ENCODE peak calls at places on chromosomes 5 and 9, in seven cellular contexts. I is SHP77 treated with DMSO at 0.1 percent for 48 hours; Q is chondrocyte; C is pulmonary artery endothelial cell; S is stimulated activated CD4-positive, alpha-beta T cell treated with anti-CD3 and anti-CD28 coated beads, Interleukin-4, amount 100 ng/mL, for 24 hours; P is amygdala; X is epithelial cell of proximal tubule. G is an unnamed sample.

GRCh38 chr9:6268830-6269397 is 53.3 kb downstream of the IL33 start:
- DNase-seq in I (no peak), Q (no peak), C (no peak), S (no peak), P (no peak), X (no peak), G (no peak)

GRCh38 chr5:133896446-133896845 is 72.0 kb downstream of the C5orf15 start:
- DNase-seq in I (no peak), Q (no peak), C (no peak), S (no peak), P (no peak), X (no peak), G (no peak)

GRCh38 chr9:127396253-127396807 is 639 bp upstream of the SLC2A8 start:
- DNase-seq in I (no peak), Q (peak), C (no peak), S (no peak), P (no peak), X (no peak), G (no peak)

GRCh38 chr9:113426701-113427100 is 16.2 kb downstream of the C9orf43 start:
- DNase-seq in I (no peak), Q (no peak), C (no peak), S (no peak), P (no peak), X (no peak), G (no peak)

GRCh38 chr5:98773464-98774191 is at the start of gene RGMB:
- DNase-seq in I (peak), Q (peak), C (peak), S (peak), P (peak), X (peak), G (peak)

GRCh38 chr9:87520172-87520683 is 22.6 kb downstream of the DAPK1 start:
- DNase-seq in I (no peak), Q (no peak), C (no peak), S (no peak), P (no peak), X (no peak), G (no peak)

GRCh38 chr5:157778121-157778805 is 34.8 kb downstream of the LSM11 start:
- DNase-seq in I (peak), Q (no peak), C (no peak), S (no peak), P (no peak), X (no peak), G (no peak)

GRCh38 chr5:102536323-102536928 is 37.6 kb upstream of the SLCO6A1 start:
- DNase-seq in I (no peak), Q (no peak), C (no peak), S (no peak), P (no peak), X (no peak), G (no peak)

GRCh38 chr5:147669113-147669869 is 113.2 kb downstream of the JAKMIP2 start:
- DNase-seq in I (no peak), Q (no peak), C (no peak), S (no peak), P (peak), X (no peak), G (no peak)

G was measured in activated CD4-positive, alpha-beta memory T cell treated with anti-CD3 and anti-CD28 coated beads, Interleukin-2, amount 10 ng/mL, durations not matched to agents 7 days and 5 days.